ENCODE peak calls at places on chromosomes 1 and 21, in five cellular contexts. Q is osteocyte, Y is KBM-7, R is DMS153, D is transverse colon. X is an unnamed sample.

GRCh38 chr1:112507896-112508241 is 896 bp upstream of the WNT2B start:
- DNase-seq in D (peak; percentile 32), Y (no peak), R (no peak), Q (no peak), X (peak; percentile 62)

GRCh38 chr1:37616330-37616729 is 18.4 kb downstream of the RSPO1 start:
- DNase-seq in R (no peak), Y (no peak), D (no peak), Q (no peak), X (no peak)

GRCh38 chr1:209655832-209656231 is 3.6 kb upstream of the LAMB3 start:
- DNase-seq in R (no peak), Y (no peak), D (peak; percentile 46), Q (no peak), X (no peak)

GRCh38 chr1:51344602-51345299 is 14.4 kb upstream of the TTC39A start:
- DNase-seq in Q (peak; percentile 84), D (peak; percentile 61), R (no peak), Y (no peak), X (peak; percentile 47)

GRCh38 chr21:27168084-27168483 is 201.2 kb upstream of the ADAMTS5 start:
- DNase-seq in D (no peak), Y (no peak), Q (no peak), R (no peak), X (no peak)

GRCh38 chr1:14571810-14572767 is 26.4 kb upstream of the KAZN start:
- DNase-seq in Q (no peak), R (no peak), Y (no peak), D (no peak), X (peak; percentile 74)

GRCh38 chr1:158037876-158038359 is 44.5 kb downstream of the KIRREL1 start:
- DNase-seq in D (no peak), R (no peak), Q (peak; percentile 86), Y (peak; percentile 31), X (no peak)

GRCh38 chr1:180652791-180653190 is 21.0 kb downstream of the XPR1 start:
- DNase-seq in Y (no peak), R (no peak), Q (no peak), D (no peak), X (no peak)

GRCh38 chr1:101407505-101408211 is 170.8 kb downstream of the S1PR1 start:
- DNase-seq in D (no peak), R (no peak), Q (no peak), Y (no peak), X (no peak)

GRCh38 chr1:155645024-155645423 is 35.0 kb downstream of the MSTO1 start:
- DNase-seq in Y (no peak), Q (no peak), D (no peak), R (no peak), X (no peak)

GRCh38 chr1:99886841-99887240 is 36.7 kb downstream of the AGL start:
- DNase-seq in D (no peak), R (no peak), Q (no peak), Y (no peak), X (no peak)

GRCh38 chr1:192763756-192764155 is 45.1 kb upstream of the RGS2 start:
- DNase-seq in Y (no peak), D (no peak), Q (no peak), R (no peak), X (no peak)

GRCh38 chr1:152777510-152778137 is 2.7 kb downstream of the LCE1F start:
- DNase-seq in R (no peak), Q (no peak), Y (peak; percentile 32), D (no peak), X (no peak)